ENCODE peak calls at places on chromosome 20, in seven cellular contexts. One of them, this sample, is unnamed.

GRCh38 chr20:46371656-46372055 is 34.8 kb downstream of the ELMO2 start:
- DNase-seq in cardiac fibroblast: peak; percentile 88
- DNase-seq in lower lobe of right lung: no peak
- DNase-seq in GM06990: no peak
- DNase-seq in epithelial cell of esophagus: no peak
- DNase-seq in chondrocyte: no peak
- DNase-seq in tibial artery: no peak
- DNase-seq in this sample: no peak

GRCh38 chr20:54219751-54220426 is 12.0 kb downstream of the PFDN4 start:
- DNase-seq in epithelial cell of esophagus: peak; percentile 61
- DNase-seq in chondrocyte: no peak
- DNase-seq in cardiac fibroblast: peak; percentile 76
- DNase-seq in tibial artery: no peak
- DNase-seq in GM06990: no peak
- DNase-seq in lower lobe of right lung: no peak
- DNase-seq in this sample: no peak

GRCh38 chr20:4748847-4749246 is 27.1 kb downstream of the PRND start:
- DNase-seq in cardiac fibroblast: no peak
- DNase-seq in epithelial cell of esophagus: no peak
- DNase-seq in tibial artery: no peak
- DNase-seq in chondrocyte: no peak
- DNase-seq in GM06990: no peak
- DNase-seq in lower lobe of right lung: no peak
- DNase-seq in this sample: no peak

GRCh38 chr20:5191829-5192569 is 65.2 kb downstream of the CDS2 start:
- DNase-seq in cardiac fibroblast: peak; percentile 89
- DNase-seq in epithelial cell of esophagus: peak; percentile 82
- DNase-seq in lower lobe of right lung: no peak
- DNase-seq in tibial artery: no peak
- DNase-seq in chondrocyte: no peak
- DNase-seq in GM06990: peak; percentile 64
- DNase-seq in this sample: peak; percentile 82

GRCh38 chr20:39645130-39645529 is 683.0 kb downstream of the DHX35 start:
- DNase-seq in cardiac fibroblast: no peak
- DNase-seq in GM06990: no peak
- DNase-seq in epithelial cell of esophagus: no peak
- DNase-seq in tibial artery: no peak
- DNase-seq in lower lobe of right lung: no peak
- DNase-seq in chondrocyte: no peak
- DNase-seq in this sample: no peak

GRCh38 chr20:50695144-50695872 is 4.0 kb upstream of the RIPOR3 start:
- DNase-seq in tibial artery: no peak
- DNase-seq in epithelial cell of esophagus: no peak
- DNase-seq in chondrocyte: no peak
- DNase-seq in lower lobe of right lung: no peak
- DNase-seq in cardiac fibroblast: no peak
- DNase-seq in GM06990: no peak
- DNase-seq in this sample: no peak

GRCh38 chr20:409697-410559 is 1.8 kb downstream of the RBCK1 start:
- DNase-seq in tibial artery: peak; percentile 48
- DNase-seq in epithelial cell of esophagus: no peak
- DNase-seq in cardiac fibroblast: no peak
- DNase-seq in GM06990: no peak
- DNase-seq in lower lobe of right lung: no peak
- DNase-seq in chondrocyte: peak; percentile 57
- DNase-seq in this sample: no peak

GRCh38 chr20:44142416-44142815 is 44.6 kb downstream of the JPH2 start:
- DNase-seq in GM06990: no peak
- DNase-seq in epithelial cell of esophagus: no peak
- DNase-seq in cardiac fibroblast: peak; percentile 43
- DNase-seq in chondrocyte: no peak
- DNase-seq in tibial artery: no peak
- DNase-seq in lower lobe of right lung: no peak
- DNase-seq in this sample: no peak

GRCh38 chr20:24780648-24781047 is 168.4 kb upstream of the CST7 start:
- DNase-seq in tibial artery: peak; percentile 56
- DNase-seq in GM06990: no peak
- DNase-seq in chondrocyte: peak; percentile 49
- DNase-seq in epithelial cell of esophagus: no peak
- DNase-seq in lower lobe of right lung: peak; percentile 27
- DNase-seq in cardiac fibroblast: no peak
- DNase-seq in this sample: no peak

GRCh38 chr20:14418441-14418840 is 81.0 kb upstream of the FLRT3 start:
- DNase-seq in GM06990: no peak
- DNase-seq in cardiac fibroblast: no peak
- DNase-seq in lower lobe of right lung: no peak
- DNase-seq in tibial artery: no peak
- DNase-seq in epithelial cell of esophagus: no peak
- DNase-seq in chondrocyte: no peak
- DNase-seq in this sample: no peak

GRCh38 chr20:8700756-8701155 is 368.1 kb upstream of the PLCB4 start:
- DNase-seq in lower lobe of right lung: no peak
- DNase-seq in chondrocyte: no peak
- DNase-seq in cardiac fibroblast: no peak
- DNase-seq in tibial artery: no peak
- DNase-seq in epithelial cell of esophagus: no peak
- DNase-seq in GM06990: no peak
- DNase-seq in this sample: no peak

GRCh38 chr20:58910473-58910872 is 58.0 kb downstream of the GNAS start:
- DNase-seq in epithelial cell of esophagus: no peak
- DNase-seq in GM06990: no peak
- DNase-seq in cardiac fibroblast: no peak
- DNase-seq in lower lobe of right lung: no peak
- DNase-seq in tibial artery: no peak
- DNase-seq in chondrocyte: no peak
- DNase-seq in this sample: no peak

GRCh38 chr20:36270744-36271638 is 34.7 kb downstream of the AAR2 start:
- DNase-seq in lower lobe of right lung: no peak
- DNase-seq in chondrocyte: no peak
- DNase-seq in tibial artery: no peak
- DNase-seq in cardiac fibroblast: no peak
- DNase-seq in GM06990: no peak
- DNase-seq in epithelial cell of esophagus: no peak
- DNase-seq in this sample: no peak

GRCh38 chr20:25507385-25508082 is 77.8 kb downstream of the NINL start:
- DNase-seq in chondrocyte: no peak
- DNase-seq in lower lobe of right lung: no peak
- DNase-seq in tibial artery: no peak
- DNase-seq in GM06990: no peak
- DNase-seq in epithelial cell of esophagus: no peak
- DNase-seq in cardiac fibroblast: no peak
- DNase-seq in this sample: no peak

GRCh38 chr20:44357020-44357419 is 1.5 kb downstream of the HNF4A start:
- DNase-seq in epithelial cell of esophagus: no peak
- DNase-seq in chondrocyte: no peak
- DNase-seq in cardiac fibroblast: no peak
- DNase-seq in GM06990: no peak
- DNase-seq in tibial artery: no peak
- DNase-seq in lower lobe of right lung: no peak
- DNase-seq in this sample: no peak

GRCh38 chr20:973785-974194 is 28.3 kb downstream of the RSPO4 start:
- DNase-seq in GM06990: no peak
- DNase-seq in tibial artery: no peak
- DNase-seq in lower lobe of right lung: no peak
- DNase-seq in cardiac fibroblast: peak; percentile 58
- DNase-seq in epithelial cell of esophagus: peak; percentile 53
- DNase-seq in chondrocyte: no peak
- DNase-seq in this sample: peak; percentile 77

GRCh38 chr20:49228676-49229075 is 9.5 kb downstream of the DDX27 start:
- DNase-seq in chondrocyte: peak; percentile 71
- DNase-seq in cardiac fibroblast: no peak
- DNase-seq in lower lobe of right lung: no peak
- DNase-seq in epithelial cell of esophagus: no peak
- DNase-seq in tibial artery: no peak
- DNase-seq in GM06990: no peak
- DNase-seq in this sample: no peak

GRCh38 chr20:44442298-44443070 is 33.2 kb upstream of the TTPAL start:
- DNase-seq in tibial artery: no peak
- DNase-seq in epithelial cell of esophagus: no peak
- DNase-seq in lower lobe of right lung: no peak
- DNase-seq in cardiac fibroblast: no peak
- DNase-seq in GM06990: no peak
- DNase-seq in chondrocyte: peak; percentile 36
- DNase-seq in this sample: no peak

GRCh38 chr20:4875578-4876067 is 125.7 kb downstream of the SLC23A2 start:
- DNase-seq in chondrocyte: no peak
- DNase-seq in lower lobe of right lung: no peak
- DNase-seq in GM06990: peak; percentile 75
- DNase-seq in cardiac fibroblast: no peak
- DNase-seq in tibial artery: no peak
- DNase-seq in epithelial cell of esophagus: no peak
- DNase-seq in this sample: no peak

GRCh38 chr20:33445881-33446615 is 2.5 kb upstream of the SNTA1 start:
- DNase-seq in epithelial cell of esophagus: no peak
- DNase-seq in tibial artery: no peak
- DNase-seq in chondrocyte: no peak
- DNase-seq in lower lobe of right lung: no peak
- DNase-seq in cardiac fibroblast: no peak
- DNase-seq in GM06990: no peak
- DNase-seq in this sample: no peak

GRCh38 chr20:33442136-33443005 is 1.2 kb downstream of the SNTA1 start:
- DNase-seq in cardiac fibroblast: no peak
- DNase-seq in tibial artery: no peak
- DNase-seq in epithelial cell of esophagus: no peak
- DNase-seq in GM06990: no peak
- DNase-seq in lower lobe of right lung: no peak
- DNase-seq in chondrocyte: no peak
- DNase-seq in this sample: peak; percentile 36

GRCh38 chr20:33443512-33444239 is at the start of gene SNTA1:
- DNase-seq in cardiac fibroblast: peak; percentile 70
- DNase-seq in epithelial cell of esophagus: peak; percentile 81
- DNase-seq in GM06990: peak; percentile 87
- DNase-seq in lower lobe of right lung: peak; percentile 98
- DNase-seq in tibial artery: peak; percentile 97
- DNase-seq in chondrocyte: peak; percentile 95
- DNase-seq in this sample: peak; percentile 98

GRCh38 chr20:33443006-33443511 is 504 bp downstream of the SNTA1 start:
- DNase-seq in epithelial cell of esophagus: no peak
- DNase-seq in GM06990: no peak
- DNase-seq in cardiac fibroblast: no peak
- DNase-seq in lower lobe of right lung: no peak
- DNase-seq in tibial artery: peak; percentile 74
- DNase-seq in chondrocyte: no peak
- DNase-seq in this sample: no peak

DNA sequence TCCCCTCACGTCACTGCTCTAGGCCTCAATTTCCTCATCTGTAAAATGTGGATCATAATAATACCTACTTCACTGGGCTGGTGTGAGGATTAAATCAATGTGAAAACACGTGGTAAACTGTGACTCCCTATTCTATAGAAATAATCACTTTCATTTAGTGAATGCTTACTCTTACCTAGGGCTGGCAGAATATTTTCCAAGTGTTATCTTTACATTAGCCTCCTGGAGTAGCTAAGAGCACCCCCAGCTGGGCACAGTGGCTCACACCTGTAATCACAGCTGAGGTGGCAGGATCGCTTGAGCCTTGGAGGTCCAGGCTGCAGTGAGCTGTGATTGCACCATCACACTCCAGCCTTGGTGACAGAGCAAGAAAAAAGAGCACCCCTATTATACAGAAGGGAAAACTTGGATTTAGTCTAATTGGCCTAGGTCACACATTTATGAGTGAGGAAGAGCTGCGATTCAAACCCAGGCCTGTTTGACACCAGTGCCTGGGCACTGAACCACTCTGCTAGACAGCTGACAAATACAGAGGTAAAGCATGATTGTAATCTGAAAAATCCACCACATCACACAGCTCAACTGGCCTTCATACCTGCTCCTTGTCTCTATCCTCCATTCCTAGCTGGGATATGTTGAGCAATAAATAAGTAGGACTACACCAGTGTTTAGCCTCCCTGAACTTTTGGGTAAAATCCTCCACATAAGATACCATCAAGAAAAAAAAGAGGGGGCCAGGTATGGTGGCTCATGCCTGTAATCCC is 1.4 kb upstream of the SNTA1 start:
- DNase-seq in tibial artery: no peak
- DNase-seq in chondrocyte: no peak
- DNase-seq in lower lobe of right lung: no peak
- DNase-seq in cardiac fibroblast: peak; percentile 25
- DNase-seq in GM06990: no peak
- DNase-seq in epithelial cell of esophagus: peak; percentile 62
- DNase-seq in this sample: no peak
- TF ChIP-seq CTCF in tibial artery: peak; percentile 34
- TF ChIP-seq CTCF in chondrocyte: peak; percentile 69
- TF ChIP-seq CTCF in lower lobe of right lung: no peak
- TF ChIP-seq CTCF in cardiac fibroblast: no peak
- TF ChIP-seq CTCF in GM06990: peak; percentile 40
- TF ChIP-seq CTCF in epithelial cell of esophagus: peak; percentile 42
- TF ChIP-seq CTCF in this sample: peak; percentile 44

GRCh38 chr20:2873747-2874041 is 413 bp downstream of the PTPRA start:
- DNase-seq in chondrocyte: no peak
- DNase-seq in lower lobe of right lung: peak; percentile 66
- DNase-seq in epithelial cell of esophagus: no peak
- DNase-seq in cardiac fibroblast: peak; percentile 21
- DNase-seq in tibial artery: peak; percentile 71
- DNase-seq in GM06990: no peak
- DNase-seq in this sample: peak; percentile 73
- TF ChIP-seq CTCF in chondrocyte: peak; percentile 19
- TF ChIP-seq CTCF in lower lobe of right lung: no peak
- TF ChIP-seq CTCF in epithelial cell of esophagus: no peak
- TF ChIP-seq CTCF in cardiac fibroblast: no peak
- TF ChIP-seq CTCF in tibial artery: no peak
- TF ChIP-seq CTCF in GM06990: no peak
- TF ChIP-seq CTCF in this sample: no peak

GRCh38 chr20:9711872-9712271 is 127.0 kb downstream of the PAK5 start:
- DNase-seq in chondrocyte: no peak
- DNase-seq in lower lobe of right lung: no peak
- DNase-seq in cardiac fibroblast: no peak
- DNase-seq in epithelial cell of esophagus: no peak
- DNase-seq in tibial artery: no peak
- DNase-seq in GM06990: no peak
- DNase-seq in this sample: no peak

GRCh38 chr20:9705722-9706476 is 133.0 kb downstream of the PAK5 start:
- DNase-seq in cardiac fibroblast: no peak
- DNase-seq in GM06990: no peak
- DNase-seq in chondrocyte: no peak
- DNase-seq in epithelial cell of esophagus: no peak
- DNase-seq in lower lobe of right lung: no peak
- DNase-seq in tibial artery: no peak
- DNase-seq in this sample: no peak

DNA sequence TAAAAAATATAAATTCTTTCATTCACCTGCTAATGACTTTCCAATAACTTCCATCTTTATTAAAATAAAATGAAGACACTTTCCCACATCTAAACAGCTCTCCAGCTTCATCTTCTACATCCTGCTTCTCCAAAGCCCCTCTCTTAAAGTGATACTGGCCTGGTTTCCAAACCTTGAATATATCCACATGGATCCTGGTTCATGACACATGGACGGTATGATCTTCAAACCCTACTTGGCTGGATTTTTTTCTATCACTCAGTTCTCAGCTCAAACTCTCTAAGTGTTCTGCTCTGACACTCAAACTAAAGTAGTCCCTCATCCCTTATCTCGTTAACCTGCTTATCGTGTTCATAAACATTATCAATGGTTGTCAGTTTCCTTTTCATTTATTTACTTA is 128.2 kb downstream of the PAK5 start:
- DNase-seq in cardiac fibroblast: no peak
- DNase-seq in epithelial cell of esophagus: no peak
- DNase-seq in chondrocyte: no peak
- DNase-seq in tibial artery: no peak
- DNase-seq in lower lobe of right lung: no peak
- DNase-seq in GM06990: no peak
- DNase-seq in this sample: no peak
- TF ChIP-seq CTCF in cardiac fibroblast: no peak
- TF ChIP-seq CTCF in epithelial cell of esophagus: no peak
- TF ChIP-seq CTCF in chondrocyte: no peak
- TF ChIP-seq CTCF in tibial artery: no peak
- TF ChIP-seq CTCF in lower lobe of right lung: no peak
- TF ChIP-seq CTCF in GM06990: no peak
- TF ChIP-seq CTCF in this sample: no peak

GRCh38 chr20:13382786-13383185 is 161.7 kb downstream of the ISM1 start:
- DNase-seq in cardiac fibroblast: no peak
- DNase-seq in GM06990: no peak
- DNase-seq in chondrocyte: no peak
- DNase-seq in lower lobe of right lung: no peak
- DNase-seq in tibial artery: no peak
- DNase-seq in epithelial cell of esophagus: no peak
- DNase-seq in this sample: no peak
- TF ChIP-seq CTCF in cardiac fibroblast: no peak
- TF ChIP-seq CTCF in GM06990: no peak
- TF ChIP-seq CTCF in chondrocyte: no peak
- TF ChIP-seq CTCF in lower lobe of right lung: no peak
- TF ChIP-seq CTCF in tibial artery: no peak
- TF ChIP-seq CTCF in epithelial cell of esophagus: no peak
- TF ChIP-seq CTCF in this sample: no peak